ENCODE peak calls at places on chromosomes 1 and 21, in five cellular contexts. C is IMR-90, U is astrocyte of the cerebellum, X is MM.1S, F is mucosa of descending colon. B is an unnamed sample.

GRCh38 chr21:25898671-25899070 is 163.9 kb downstream of the GABPA start:
- DNase-seq in C (no peak), U (no peak), X (no peak), F (no peak), B (no peak)

GRCh38 chr1:181423301-181423918 is 59.9 kb upstream of the CACNA1E start:
- DNase-seq in C (peak; percentile 14), U (peak; percentile 3), X (peak; percentile 50), F (no peak), B (no peak)

GRCh38 chr1:27594542-27595510 is 9.1 kb downstream of the AHDC1 start:
- DNase-seq in C (peak; percentile 57), U (no peak), X (no peak), F (no peak), B (no peak)

GRCh38 chr1:14572861-14573260 is 25.6 kb upstream of the KAZN start:
- DNase-seq in C (no peak), U (no peak), X (no peak), F (no peak), B (no peak)

GRCh38 chr1:53286950-53287349 is 40.9 kb downstream of the LRP8 start:
- DNase-seq in C (no peak), U (no peak), X (no peak), F (no peak), B (no peak)

GRCh38 chr1:64850846-64851245 is 106.0 kb downstream of the RAVER2 start:
- DNase-seq in C (no peak), U (no peak), X (no peak), F (no peak), B (no peak)

GRCh38 chr1:30684259-30684658 is 39.1 kb downstream of the MATN1 start:
- DNase-seq in C (no peak), U (no peak), X (no peak), F (no peak), B (no peak)

GRCh38 chr1:50930193-50930592 is 29.9 kb downstream of the FAF1 start:
- DNase-seq in C (no peak), U (no peak), X (no peak), F (no peak), B (no peak)

GRCh38 chr1:26300586-26301275 is 5.7 kb downstream of the UBXN11 start:
- DNase-seq in C (no peak), U (no peak), X (no peak), F (no peak), B (no peak)

GRCh38 chr1:100461222-100461621 is 76.7 kb upstream of the GPR88 start:
- DNase-seq in C (no peak), U (peak; percentile 29), X (no peak), F (no peak), B (no peak)

GRCh38 chr1:28296401-28297220 is 32.2 kb upstream of the MED18 start:
- DNase-seq in C (no peak), U (no peak), X (no peak), F (peak; percentile 81), B (peak; percentile 26)

GRCh38 chr1:159443063-159443750 is 3.7 kb downstream of the OR10J1 start:
- DNase-seq in C (no peak), U (no peak), X (no peak), F (no peak), B (no peak)

GRCh38 chr1:100009458-100009857 is 39.7 kb downstream of the SLC35A3 start:
- DNase-seq in C (peak; percentile 71), U (no peak), X (no peak), F (no peak), B (peak; percentile 10)

GRCh38 chr1:178867670-178868069 is 3.2 kb downstream of the ANGPTL1 start:
- DNase-seq in C (peak; percentile 4), U (no peak), X (no peak), F (no peak), B (no peak)

DNA sequence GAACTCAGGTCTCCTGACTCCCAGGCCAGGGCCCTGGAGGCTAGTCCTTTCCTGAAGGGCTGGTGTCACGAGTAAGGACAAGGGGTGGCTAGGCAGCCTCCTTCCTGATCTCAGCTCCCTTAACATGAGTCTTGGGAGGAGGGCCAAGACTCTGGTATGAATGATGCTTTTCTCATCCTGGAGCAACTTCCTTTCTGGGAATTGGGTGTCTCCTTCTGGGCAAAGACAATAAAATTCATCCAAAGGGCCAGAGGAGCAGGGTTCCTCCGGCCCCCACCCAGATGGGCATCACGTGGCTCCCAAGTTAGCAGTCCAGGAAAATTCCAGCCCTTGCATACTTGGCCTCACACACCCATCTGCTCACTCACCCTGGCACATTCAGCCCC is at the start of gene FAM167B:
- DNase-seq in C (peak; percentile 71), U (no peak), X (no peak), F (peak; percentile 62), B (no peak)
- H3K4me3 ChIP-seq in C (no peak within 1 kb of the TSS), U (no peak within 1 kb of the TSS), X (no peak within 1 kb of the TSS), F (no peak within 1 kb of the TSS), B (no peak within 1 kb of the TSS)

GRCh38 chr1:58898739-58899580 is 115.1 kb upstream of the JUN start:
- DNase-seq in C (peak; percentile 35), U (no peak), X (no peak), F (peak; percentile 69), B (no peak)
- TF ChIP-seq CTCF in C (no peak), U (no peak), X (no peak), F (no peak), B (no peak)

DNA sequence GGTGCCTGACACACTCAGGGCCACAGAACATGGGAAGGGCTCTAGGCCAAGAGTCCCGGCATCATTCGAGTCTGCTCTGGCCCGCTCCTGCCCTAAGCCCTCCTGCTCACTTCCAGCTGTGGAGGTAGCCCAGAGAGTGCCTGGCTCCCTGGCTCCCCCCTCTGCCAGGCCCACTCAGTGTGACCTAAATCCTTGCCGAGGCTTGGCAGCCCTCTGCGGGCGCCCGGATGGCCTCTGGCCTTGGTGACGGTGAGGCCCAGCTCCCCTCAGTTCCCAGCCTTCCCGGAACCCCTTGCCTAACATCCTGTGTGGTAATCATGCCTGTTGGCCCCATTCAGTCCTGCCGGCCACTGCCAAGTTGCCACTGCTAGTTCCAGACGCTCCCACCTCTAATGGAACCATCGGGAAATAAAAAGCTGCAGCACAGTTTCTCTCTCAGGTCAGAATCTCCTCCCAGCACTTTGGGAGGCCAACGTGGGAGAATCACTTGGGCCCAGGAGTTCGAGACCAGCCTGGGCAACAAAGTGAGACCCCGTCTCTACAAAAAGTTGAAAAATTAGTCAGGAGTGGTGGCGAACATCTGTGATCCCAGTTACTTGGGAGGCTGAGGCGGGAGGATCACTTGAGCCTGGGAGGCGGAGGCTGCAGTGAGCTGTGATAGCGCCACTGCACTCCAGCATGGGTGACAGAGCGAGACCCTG is 1.2 kb upstream of the H6PD start:
- DNase-seq in C (peak; percentile 66), U (no peak), X (no peak), F (peak; percentile 79), B (no peak)
- H3K4me3 ChIP-seq in C (no peak overlapping the region), U (no peak overlapping the region), X (no peak overlapping the region), F (no peak overlapping the region), B (no peak overlapping the region)

DNA sequence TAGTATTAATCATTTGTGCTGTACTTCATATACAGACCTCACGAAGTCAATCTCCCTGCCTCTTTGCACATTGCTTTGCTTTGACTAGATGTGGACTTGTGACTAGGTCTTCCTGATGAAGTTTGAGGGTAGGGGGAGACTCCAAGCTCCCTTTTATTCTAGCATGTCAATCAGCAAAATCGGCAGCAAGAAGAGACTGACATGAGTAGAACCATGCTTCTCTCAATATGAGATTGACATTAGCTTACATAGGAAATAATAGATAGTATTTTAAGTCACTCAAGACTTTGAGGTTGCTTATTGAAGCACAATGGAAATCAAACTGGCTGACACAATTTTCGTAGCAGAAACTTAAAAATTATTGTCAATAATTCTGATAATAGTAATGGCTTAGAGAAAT is 866.4 kb upstream of the ADAMTS5 start:
- DNase-seq in C (no peak), U (no peak), X (no peak), F (no peak), B (no peak)
- TF ChIP-seq CTCF in C (no peak), U (no peak), X (no peak), F (no peak), B (no peak)

DNA sequence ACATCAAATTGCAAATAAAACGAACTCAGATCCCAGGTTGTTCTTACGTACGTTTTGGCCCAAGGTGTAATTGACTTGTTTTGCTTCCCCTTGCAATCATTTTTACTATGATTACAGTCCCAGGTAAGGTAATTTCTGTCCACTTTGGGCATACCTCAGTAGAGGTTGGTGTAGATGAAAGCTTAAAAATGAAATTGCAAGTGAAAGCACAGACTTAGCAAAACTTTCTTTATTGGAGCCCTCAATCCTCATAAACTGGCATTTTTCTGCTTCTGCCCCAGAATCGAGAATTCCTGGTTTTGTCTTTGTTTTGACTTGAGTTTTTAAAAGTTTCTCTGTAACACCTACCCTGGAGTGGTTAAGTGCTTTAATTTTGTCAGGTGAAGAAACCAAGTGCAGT is 9.4 kb downstream of the MRPS6 start:
- DNase-seq in C (no peak), U (no peak), X (peak; percentile 50), F (no peak), B (no peak)
- H3K4me3 ChIP-seq in C (no peak overlapping the region), U (no peak overlapping the region), X (no peak overlapping the region), F (no peak overlapping the region), B (no peak overlapping the region)